ENCODE peak calls at places on chromosomes 6 and 20, in six cellular contexts. S, Q, F, Z, X and L are unnamed samples. For H3K27me3, the result is how much of the 10 kb centered on the place peaks cover.

GRCh38 chr6:112128208-112128607 is 40.8 kb downstream of the FAM229B start:
- DNase-seq in X (no peak), Z (no peak), S (no peak), Q (no peak), F (no peak), L (no peak)

GRCh38 chr6:148438593-148438992 is 96.0 kb downstream of the SASH1 start:
- DNase-seq in F (no peak), Q (no peak), S (no peak), Z (no peak), X (no peak), L (no peak)

GRCh38 chr6:160791459-160791858 is 89.4 kb downstream of the PLG start:
- DNase-seq in F (no peak), X (no peak), Q (peak), Z (no peak), S (no peak), L (no peak)

GRCh38 chr20:62926229-62927127 is at the start of gene DIDO1:
- DNase-seq in X (peak), F (peak), Z (peak), Q (peak), S (peak), L (peak)

GRCh38 chr6:56933650-56934049 is 21.3 kb upstream of the BEND6 start:
- DNase-seq in F (no peak), X (no peak), S (no peak), Z (no peak), Q (no peak), L (no peak)

GRCh38 chr20:871436-871835 is 37.9 kb downstream of the FAM110A start:
- DNase-seq in S (no peak), Q (no peak), X (no peak), F (no peak), Z (no peak), L (no peak)

GRCh38 chr20:21618697-21619421 is 86.6 kb upstream of the PAX1 start:
- DNase-seq in F (no peak), S (no peak), X (no peak), Q (no peak), Z (no peak), L (no peak)

GRCh38 chr6:91268941-91269340 is 682.1 kb upstream of the MAP3K7 start:
- DNase-seq in Z (no peak), Q (no peak), F (no peak), S (no peak), X (no peak), L (no peak)

GRCh38 chr20:46609043-46609442 is 42.2 kb downstream of the SLC13A3 start:
- DNase-seq in S (no peak), Z (no peak), F (no peak), Q (no peak), X (no peak), L (no peak)

GRCh38 chr20:56765172-56766073 is 136.3 kb downstream of the TFAP2C start:
- DNase-seq in X (no peak), Z (no peak), F (peak), Q (no peak), S (peak), L (no peak)

GRCh38 chr6:157040191-157040590 is 263.0 kb downstream of the ARID1B start:
- DNase-seq in Z (no peak), Q (no peak), S (no peak), X (no peak), F (no peak), L (no peak)

GRCh38 chr6:34953084-34954025 is 64.3 kb downstream of the ANKS1A start:
- DNase-seq in S (no peak), Z (no peak), X (no peak), F (peak), Q (no peak), L (no peak)

GRCh38 chr6:169971171-169971861 is 219.9 kb downstream of the ERMARD start:
- DNase-seq in X (no peak), Q (no peak), Z (no peak), S (no peak), F (no peak), L (no peak)

GRCh38 chr6:73364549-73364948 is 2.1 kb downstream of the KHDC3L start:
- DNase-seq in S (no peak), Z (no peak), Q (no peak), X (no peak), F (no peak), L (no peak)

GRCh38 chr20:49245921-49246740 is 26.9 kb downstream of the DDX27 start:
- DNase-seq in F (peak), S (peak), Z (peak), X (no peak), Q (peak), L (no peak)

DNA sequence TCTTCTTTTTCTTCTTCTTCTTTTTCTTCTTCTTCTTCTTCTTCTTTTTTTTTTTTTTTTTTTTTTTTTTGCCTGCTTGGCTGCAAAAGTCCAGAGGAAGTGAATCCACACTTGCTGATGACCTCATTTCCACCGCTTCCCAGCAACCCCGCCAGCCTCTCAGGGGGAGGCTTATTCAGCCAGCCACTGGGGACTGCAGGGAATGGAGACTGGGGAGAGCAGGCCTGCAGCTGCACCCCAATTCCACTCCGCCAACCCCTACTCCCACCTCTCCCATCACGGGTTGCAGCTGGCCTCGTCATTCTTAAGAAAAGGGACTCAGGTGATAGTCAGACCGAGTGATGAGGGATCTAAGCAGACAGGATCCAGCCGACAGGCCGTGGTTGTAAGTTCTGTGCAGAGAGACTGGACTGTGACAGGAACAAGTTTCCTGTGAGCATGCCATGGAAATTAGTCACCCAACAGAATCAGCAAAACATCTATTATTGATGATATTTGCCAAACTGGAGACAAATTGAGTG is 59.0 kb upstream of the QKI start:
- DNase-seq in Z (no peak), Q (no peak), S (peak), F (peak), X (peak), L (no peak)
- H3K4me3 ChIP-seq in Z (no peak), Q (no peak), S (no peak), F (no peak), X (peak), L (peak)

GRCh38 chr6:41371461-41371991 is 36.1 kb downstream of the NCR2 start:
- DNase-seq in S (peak), X (peak), Q (no peak), Z (peak), F (no peak), L (no peak)
- H3K27me3 ChIP-seq in S (under half), X (half or more), Q (under half), Z (half or more), F (under half), L (under half)

GRCh38 chr6:7542065-7542877 is 800 bp downstream of the DSP start:
- DNase-seq in S (no peak), Z (peak), F (no peak), Q (no peak), X (no peak), L (no peak)
- H3K4me3 ChIP-seq in S (peak), Z (peak), F (peak), Q (no peak), X (peak), L (peak)

DNA sequence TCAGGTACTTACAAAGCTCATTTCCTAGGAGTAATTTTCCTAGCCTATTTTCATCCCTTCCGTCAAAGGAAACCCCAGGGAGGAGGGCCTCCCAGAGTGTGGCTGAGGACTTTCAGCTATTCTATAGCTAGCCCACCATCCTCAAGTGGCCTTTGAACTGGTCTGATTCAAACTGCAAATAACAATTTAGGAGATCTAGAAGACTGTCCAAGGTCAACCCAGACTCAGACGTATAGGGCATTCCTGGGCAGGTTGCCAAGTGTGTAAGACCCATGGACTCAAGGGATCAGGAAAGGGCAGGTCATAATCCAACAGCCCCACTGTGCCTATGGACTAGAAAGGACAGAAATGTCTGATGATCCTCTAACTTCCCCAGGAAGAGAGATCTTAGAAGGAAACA is 2.1 kb upstream of the RRAGD start:
- DNase-seq in Q (no peak), X (no peak), Z (no peak), S (no peak), F (no peak), L (no peak)
- H3K27me3 ChIP-seq in Q (under half), X (under half), Z (under half), S (under half), F (under half), L (under half)

GRCh38 chr20:39960522-39961420 is 728.3 kb downstream of the MAFB start:
- DNase-seq in F (no peak), X (peak), Z (peak), Q (no peak), S (peak), L (no peak)

GRCh38 chr20:39961667-39962066 is 727.4 kb downstream of the MAFB start:
- DNase-seq in Z (peak), X (no peak), F (no peak), S (no peak), Q (no peak), L (no peak)
- H3K4me3 ChIP-seq in Z (no peak), X (no peak), F (no peak), S (no peak), Q (no peak), L (no peak)